ENCODE peak calls at places on chromosome X, in six cellular contexts. R is foreskin fibroblast, W is NCI-H460, E is stomach, S is GM12891, H is retina. G is an unnamed sample.

GRCh38 chrX:662126-662525 is 31.5 kb downstream of the SHOX start:
- DNase-seq in R (no peak), W (no peak), E (no peak), S (no peak), H (no peak), G (no peak)

GRCh38 chrX:30039768-30040167 is 175.6 kb upstream of the MAGEB2 start:
- DNase-seq in S (no peak), H (no peak), R (no peak), W (no peak), E (no peak), G (no peak)

GRCh38 chrX:53682885-53683555 is 3.5 kb downstream of the HUWE1 start:
- DNase-seq in S (no peak), R (peak), H (peak), E (no peak), W (peak), G (peak)

GRCh38 chrX:37315511-37316248 is 33.5 kb upstream of the PRRG1 start:
- DNase-seq in E (no peak), W (no peak), H (no peak), S (no peak), R (no peak), G (no peak)

GRCh38 chrX:110142096-110142495 is 139.2 kb downstream of the TMEM164 start:
- DNase-seq in S (no peak), H (no peak), W (no peak), E (no peak), R (no peak), G (no peak)

GRCh38 chrX:134933911-134934310 is 56.9 kb upstream of the SMIM10 start:
- DNase-seq in H (no peak), E (no peak), R (no peak), W (no peak), S (no peak), G (no peak)

GRCh38 chrX:38732866-38733265 is 68.4 kb upstream of the MID1IP1 start:
- DNase-seq in H (no peak), S (no peak), E (no peak), R (no peak), W (no peak), G (no peak)

GRCh38 chrX:116272328-116272727 is 101.8 kb downstream of the AGTR2 start:
- DNase-seq in E (no peak), H (no peak), R (peak), S (no peak), W (peak), G (peak)

GRCh38 chrX:48468247-48468671 is 1.8 kb downstream of the SLC38A5 start:
- DNase-seq in E (peak), W (no peak), S (peak), H (no peak), R (peak), G (peak)

GRCh38 chrX:68898661-68899060 is 69.8 kb downstream of the EFNB1 start:
- DNase-seq in E (no peak), R (no peak), S (no peak), H (no peak), W (no peak), G (no peak)

GRCh38 chrX:3520987-3521875 is 174.8 kb upstream of the MXRA5 start:
- DNase-seq in H (no peak), W (no peak), R (peak), S (no peak), E (no peak), G (no peak)

GRCh38 chrX:37509349-37509748 is 62.1 kb upstream of the LANCL3 start:
- DNase-seq in W (no peak), R (no peak), E (no peak), S (no peak), H (peak), G (peak)

GRCh38 chrX:7580127-7580526 is 262.8 kb upstream of the VCX start:
- DNase-seq in R (peak), W (no peak), S (no peak), H (no peak), E (no peak), G (no peak)

GRCh38 chrX:109818921-109819320 is 85.9 kb upstream of the ACSL4 start:
- DNase-seq in W (no peak), E (no peak), R (peak), S (no peak), H (no peak), G (no peak)

GRCh38 chrX:76453737-76454406 is 26.4 kb downstream of the MAGEE1 start:
- DNase-seq in E (no peak), W (no peak), R (no peak), S (no peak), H (peak), G (no peak)

GRCh38 chrX:132023896-132024386 is 839 bp downstream of the STK26 start:
- DNase-seq in H (no peak), E (no peak), R (peak), S (peak), W (no peak), G (peak)

GRCh38 chrX:100829730-100830129 is 9.5 kb downstream of the CSTF2 start:
- DNase-seq in E (no peak), W (peak), S (no peak), H (no peak), R (peak), G (peak)

GRCh38 chrX:20517565-20517964 is 250.9 kb upstream of the RPS6KA3 start:
- DNase-seq in E (no peak), W (no peak), R (peak), H (no peak), S (no peak), G (no peak)

GRCh38 chrX:40736170-40736505 is 796 bp upstream of the MED14 start:
- DNase-seq in W (no peak), S (no peak), R (no peak), E (no peak), H (no peak), G (no peak)

GRCh38 chrX:112946227-112946626 is 105.6 kb upstream of the AMOT start:
- DNase-seq in W (no peak), S (no peak), R (no peak), E (no peak), H (no peak), G (no peak)

GRCh38 chrX:17377795-17378194 is 2.8 kb downstream of the NHS start:
- DNase-seq in W (no peak), E (no peak), H (no peak), R (no peak), S (no peak), G (no peak)

GRCh38 chrX:1466971-1467561 is 14.4 kb upstream of the ASMTL start:
- DNase-seq in H (no peak), E (peak), R (no peak), W (no peak), S (peak), G (no peak)

GRCh38 chrX:48531359-48531954 is 8.1 kb upstream of the TBC1D25 start:
- DNase-seq in H (no peak), S (no peak), E (no peak), R (peak), W (peak), G (no peak)

GRCh38 chrX:130716822-130717405 is 186.1 kb downstream of the ENOX2 start:
- DNase-seq in R (peak), H (peak), S (no peak), E (no peak), W (no peak), G (no peak)

GRCh38 chrX:48802089-48802812 is 384 bp downstream of the HDAC6 start:
- DNase-seq in E (peak), S (peak), R (peak), W (peak), H (peak), G (peak)

GRCh38 chrX:46620505-46620904 is 46.9 kb downstream of the CHST7 start:
- DNase-seq in R (peak), E (no peak), S (no peak), H (no peak), W (no peak), G (no peak)

GRCh38 chrX:120302434-120302833 is 8.8 kb downstream of the TMEM255A start:
- DNase-seq in H (no peak), E (no peak), R (no peak), S (no peak), W (no peak), G (no peak)

GRCh38 chrX:38754102-38754790 is 47.0 kb upstream of the MID1IP1 start:
- DNase-seq in R (peak), E (no peak), S (no peak), H (peak), W (peak), G (peak)

GRCh38 chrX:14347523-14347922 is 181.8 kb upstream of the GLRA2 start:
- DNase-seq in R (no peak), H (no peak), S (no peak), E (no peak), W (no peak), G (no peak)

GRCh38 chrX:103157511-103158316 is 57.2 kb upstream of the BEX4 start:
- DNase-seq in R (peak), E (no peak), S (no peak), H (peak), W (no peak), G (peak)

GRCh38 chrX:78997870-78998558 is 52.8 kb downstream of the P2RY10 start:
- DNase-seq in E (no peak), R (no peak), H (no peak), W (no peak), S (no peak), G (no peak)

GRCh38 chrX:124293810-124294209 is 38.6 kb upstream of the TEX13D start:
- DNase-seq in H (no peak), W (no peak), R (peak), S (no peak), E (no peak), G (no peak)

GRCh38 chrX:44068043-44068442 is 94.9 kb upstream of the NDP start:
- DNase-seq in W (no peak), H (no peak), R (no peak), S (no peak), E (no peak), G (no peak)

GRCh38 chrX:152912121-152912520 is 14.3 kb downstream of the ZNF185 start:
- DNase-seq in W (no peak), H (no peak), E (no peak), R (no peak), S (no peak), G (peak)

GRCh38 chrX:72100824-72101351 is 30.8 kb downstream of the RTL5 start:
- DNase-seq in S (no peak), W (no peak), R (no peak), E (peak), H (no peak), G (no peak)

GRCh38 chrX:10387011-10387410 is 230.2 kb downstream of the CLCN4 start:
- DNase-seq in R (peak), S (no peak), H (no peak), W (no peak), E (no peak), G (no peak)

GRCh38 chrX:50161143-50161542 is 39.7 kb downstream of the AKAP4 start:
- DNase-seq in R (peak), H (no peak), E (no peak), S (no peak), W (no peak), G (no peak)

GRCh38 chrX:13149702-13150101 is 105.3 kb upstream of the FAM9C start:
- DNase-seq in S (no peak), W (no peak), R (no peak), H (no peak), E (no peak), G (no peak)

GRCh38 chrX:53716328-53717088 is 30.0 kb upstream of the HUWE1 start:
- DNase-seq in H (no peak), S (no peak), W (no peak), E (no peak), R (peak), G (no peak)

G was measured in A673.